ENCODE peak calls at places on chromosomes 5 and 9, in five cellular contexts. W is NB4; A is ureter; I is stimulated activated naive B cell treated with anti-CD40 and anti-IgM and Interleukin-4, amounts not matched to agents 10 μg/mL and 1 μg/mL and 100 μg/mL, for 72 hours; G is lung microvascular endothelial cell. Q is an unnamed sample.

GRCh38 chr9:136791466-136792276 is 527 bp downstream of the TMEM141 start:
- DNase-seq in A (peak; percentile 78), I (peak; percentile 58), G (peak; percentile 16), W (peak; percentile 70), Q (no peak)

GRCh38 chr9:3080951-3081350 is 237.1 kb upstream of the PUM3 start:
- DNase-seq in A (no peak), W (no peak), G (no peak), I (no peak), Q (no peak)

GRCh38 chr5:6551287-6551954 is 81.4 kb downstream of the NSUN2 start:
- DNase-seq in G (no peak), A (no peak), I (no peak), W (no peak), Q (peak; percentile 69)

GRCh38 chr5:20050262-20050661 is 62.3 kb upstream of the CDH18 start:
- DNase-seq in I (no peak), W (no peak), A (no peak), G (no peak), Q (no peak)

GRCh38 chr5:132372542-132372941 is 3.0 kb downstream of the SLC22A5 start:
- DNase-seq in G (no peak), I (no peak), W (no peak), A (no peak), Q (no peak)

GRCh38 chr5:36590513-36591286 is 15.7 kb upstream of the SLC1A3 start:
- DNase-seq in W (no peak), G (no peak), A (no peak), I (no peak), Q (no peak)

GRCh38 chr5:122846051-122846567 is 696 bp downstream of the SNX24 start:
- DNase-seq in W (peak; percentile 4), I (no peak), G (peak; percentile 23), A (no peak), Q (no peak)

GRCh38 chr5:133873454-133873853 is 95.0 kb downstream of the C5orf15 start:
- DNase-seq in I (no peak), G (no peak), W (no peak), A (no peak), Q (no peak)

GRCh38 chr5:176542135-176542595 is 5.0 kb upstream of the RNF44 start:
- DNase-seq in I (no peak), A (no peak), W (no peak), G (no peak), Q (no peak)

GRCh38 chr5:10288600-10289213 is 19.0 kb downstream of the CMBL start:
- DNase-seq in A (peak; percentile 67), G (no peak), I (peak; percentile 54), W (no peak), Q (no peak)

GRCh38 chr9:135403733-135404450 is 75.7 kb upstream of the PPP1R26 start:
- DNase-seq in I (no peak), A (no peak), W (no peak), G (no peak), Q (no peak)

GRCh38 chr5:14581891-14582796 is 552 bp downstream of the OTULINL start:
- DNase-seq in W (peak; percentile 62), I (peak; percentile 59), G (peak; percentile 12), A (peak; percentile 69), Q (no peak)

GRCh38 chr5:164532226-164532937 is 1027.0 kb downstream of the MAT2B start:
- DNase-seq in A (no peak), W (no peak), I (no peak), G (no peak), Q (no peak)

GRCh38 chr9:71725590-71726338 is 42.5 kb downstream of the CEMIP2 start:
- DNase-seq in G (peak; percentile 89), W (no peak), A (no peak), I (no peak), Q (no peak)

GRCh38 chr9:136995370-136995769 is 998 bp downstream of the CLIC3 start:
- DNase-seq in W (no peak), G (no peak), A (no peak), I (no peak), Q (no peak)

GRCh38 chr9:93183663-93184438 is at the start of gene WNK2:
- DNase-seq in G (no peak), A (no peak), I (peak; percentile 33), W (no peak), Q (no peak)

GRCh38 chr5:56815657-56816545 is 552 bp downstream of the MAP3K1 start:
- DNase-seq in I (peak; percentile 39), G (peak; percentile 65), A (no peak), W (peak; percentile 67), Q (peak; percentile 86)

GRCh38 chr9:117555964-117556629 is 141.2 kb upstream of the ASTN2 start:
- DNase-seq in W (peak; percentile 60), A (peak; percentile 43), G (peak; percentile 57), I (peak; percentile 12), Q (no peak)

GRCh38 chr5:155013526-155013925 is at the start of gene KIF4B:
- DNase-seq in I (no peak), A (no peak), W (no peak), G (no peak), Q (no peak)

GRCh38 chr5:112247930-112248329 is 171.1 kb downstream of the EPB41L4A start:
- DNase-seq in G (no peak), A (no peak), I (no peak), W (no peak), Q (no peak)